ENCODE peak calls at places on chromosomes 12 and 14, in seven cellular contexts. R is stimulated activated CD4-positive, alpha-beta T cell treated with anti-CD3 and anti-CD28 coated beads, Interleukin-4, amount 100 ng/mL, for 1 hour; E is A172; S is SIG-M5; G is NCI-H1092; L is psoas muscle; I is Karpas-422. D is an unnamed sample.

GRCh38 chr12:33486058-33486457 is 46.4 kb upstream of the SYT10 start:
- DNase-seq in R (no peak), E (no peak), S (no peak), G (no peak), L (no peak), I (no peak), D (no peak)

GRCh38 chr12:116426391-116427136 is 132.6 kb upstream of the MAP1LC3B2 start:
- DNase-seq in R (no peak), E (peak), S (no peak), G (no peak), L (peak), I (no peak), D (peak)

GRCh38 chr12:70463997-70464396 is 97.9 kb downstream of the KCNMB4 start:
- DNase-seq in R (no peak), E (no peak), S (no peak), G (no peak), L (no peak), I (no peak), D (no peak)

GRCh38 chr12:5796171-5797091 is 148.6 kb downstream of the ANO2 start:
- DNase-seq in R (peak), E (no peak), S (no peak), G (peak), L (no peak), I (peak), D (peak)

GRCh38 chr12:119440961-119441360 is 106.4 kb downstream of the CCDC60 start:
- DNase-seq in R (no peak), E (no peak), S (no peak), G (peak), L (no peak), I (no peak), D (no peak)

GRCh38 chr14:77299776-77300175 is 20.9 kb downstream of the POMT2 start:
- DNase-seq in R (no peak), E (no peak), S (no peak), G (no peak), L (no peak), I (no peak), D (no peak)

GRCh38 chr14:69650948-69651369 is 39.6 kb downstream of the SUSD6 start:
- DNase-seq in R (no peak), E (no peak), S (no peak), G (no peak), L (no peak), I (no peak), D (no peak)

GRCh38 chr12:132426349-132427176 is 63.4 kb upstream of the FBRSL1 start:
- DNase-seq in R (no peak), E (no peak), S (no peak), G (no peak), L (no peak), I (no peak), D (no peak)

GRCh38 chr12:32048791-32049190 is 57.9 kb upstream of the BICD1 start:
- DNase-seq in R (no peak), E (no peak), S (no peak), G (no peak), L (no peak), I (no peak), D (no peak)

GRCh38 chr12:54991161-54991991 is 6.8 kb upstream of the TESPA1 start:
- DNase-seq in R (peak), E (no peak), S (no peak), G (no peak), L (no peak), I (peak), D (peak)

GRCh38 chr12:69241444-69242092 is 2.2 kb downstream of the CPSF6 start:
- DNase-seq in R (no peak), E (no peak), S (no peak), G (no peak), L (no peak), I (no peak), D (peak)

GRCh38 chr14:98243332-98243731 is 1028.7 kb downstream of the BCL11B start:
- DNase-seq in R (no peak), E (no peak), S (no peak), G (no peak), L (no peak), I (no peak), D (no peak)

GRCh38 chr14:27411021-27411420 is 813.2 kb upstream of the NOVA1 start:
- DNase-seq in R (no peak), E (no peak), S (no peak), G (no peak), L (no peak), I (no peak), D (no peak)